ENCODE peak calls at places on chromosomes 6 and 20, in eight cellular contexts. K, R, D, G, F, W, E and N are unnamed samples.

GRCh38 chr6:31737315-31738047 is 1.2 kb upstream of the CLIC1 start:
- DNase-seq in K (no peak), R (peak; percentile 55), D (no peak), G (peak; percentile 54), F (no peak), W (peak; percentile 42), E (peak; percentile 54), N (no peak)

GRCh38 chr20:63032026-63032800 is 25.4 kb upstream of the BHLHE23 start:
- DNase-seq in K (no peak), R (no peak), D (no peak), G (no peak), F (no peak), W (no peak), E (no peak), N (no peak)

GRCh38 chr20:51135926-51136325 is 113.0 kb upstream of the KCNG1 start:
- DNase-seq in K (no peak), R (no peak), D (no peak), G (no peak), F (no peak), W (no peak), E (no peak), N (no peak)

GRCh38 chr6:11120273-11121005 is 8.9 kb upstream of the ERVFRD-1 start:
- DNase-seq in K (no peak), R (no peak), D (no peak), G (no peak), F (no peak), W (no peak), E (no peak), N (no peak)

GRCh38 chr6:40999498-41000070 is 39.4 kb downstream of the UNC5CL start:
- DNase-seq in K (peak; percentile 56), R (peak; percentile 66), D (peak; percentile 13), G (peak; percentile 46), F (no peak), W (peak; percentile 31), E (peak; percentile 62), N (no peak)

GRCh38 chr6:133835901-133836300 is 53.0 kb upstream of the TCF21 start:
- DNase-seq in K (peak; percentile 14), R (no peak), D (no peak), G (no peak), F (no peak), W (no peak), E (no peak), N (no peak)

GRCh38 chr20:11876555-11876954 is 41.1 kb upstream of the BTBD3 start:
- DNase-seq in K (no peak), R (no peak), D (no peak), G (no peak), F (no peak), W (no peak), E (no peak), N (no peak)

GRCh38 chr6:168506460-168506859 is 65.5 kb downstream of the SMOC2 start:
- DNase-seq in K (no peak), R (no peak), D (no peak), G (no peak), F (no peak), W (no peak), E (no peak), N (no peak)

GRCh38 chr6:31663961-31664789 is 622 bp downstream of the GPANK1 start:
- DNase-seq in K (peak; percentile 80), R (no peak), D (peak; percentile 76), G (no peak), F (no peak), W (no peak), E (no peak), N (no peak)

GRCh38 chr6:137951064-137951597 is 84.1 kb downstream of the TNFAIP3 start:
- DNase-seq in K (no peak), R (no peak), D (no peak), G (no peak), F (no peak), W (no peak), E (no peak), N (no peak)

GRCh38 chr20:1622450-1622849 is 2.6 kb upstream of the SIRPB1 start:
- DNase-seq in K (no peak), R (no peak), D (no peak), G (no peak), F (no peak), W (no peak), E (no peak), N (no peak)

GRCh38 chr6:79750806-79751205 is 119.7 kb downstream of the SH3BGRL2 start:
- DNase-seq in K (no peak), R (no peak), D (no peak), G (no peak), F (no peak), W (no peak), E (no peak), N (no peak)

GRCh38 chr6:31597006-31597405 is 4.2 kb upstream of the NCR3 start:
- DNase-seq in K (peak; percentile 24), R (no peak), D (peak; percentile 40), G (no peak), F (no peak), W (peak; percentile 71), E (peak; percentile 45), N (no peak)

GRCh38 chr20:20567712-20568111 is 144.7 kb downstream of the RALGAPA2 start:
- DNase-seq in K (no peak), R (no peak), D (no peak), G (no peak), F (no peak), W (no peak), E (no peak), N (no peak)

GRCh38 chr20:35886537-35886936 is 67.8 kb downstream of the SCAND1 start:
- DNase-seq in K (peak; percentile 71), R (no peak), D (no peak), G (no peak), F (no peak), W (no peak), E (no peak), N (no peak)

GRCh38 chr6:42104807-42105713 is 37.4 kb downstream of the C6orf132 start:
- DNase-seq in K (no peak), R (peak; percentile 17), D (no peak), G (no peak), F (no peak), W (no peak), E (no peak), N (no peak)

GRCh38 chr20:48813930-48814546 is 13.8 kb downstream of the PREX1 start:
- DNase-seq in K (no peak), R (no peak), D (no peak), G (no peak), F (no peak), W (no peak), E (no peak), N (no peak)
- TF ChIP-seq CTCF in K (no peak), R (no peak), D (no peak), G (no peak), F (no peak), W (no peak), E (no peak), N (no peak)

GRCh38 chr6:43407296-43407695 is 20.0 kb upstream of the ABCC10 start:
- DNase-seq in K (no peak), R (no peak), D (no peak), G (no peak), F (no peak), W (no peak), E (no peak), N (no peak)

GRCh38 chr6:43405354-43405753 is 22.0 kb upstream of the ABCC10 start:
- DNase-seq in K (no peak), R (no peak), D (peak; percentile 29), G (no peak), F (no peak), W (no peak), E (no peak), N (no peak)

GRCh38 chr6:43401730-43402129 is 25.6 kb upstream of the ABCC10 start:
- DNase-seq in K (no peak), R (no peak), D (no peak), G (no peak), F (no peak), W (no peak), E (no peak), N (no peak)

GRCh38 chr6:43399932-43400487 is 27.3 kb upstream of the ABCC10 start:
- DNase-seq in K (no peak), R (no peak), D (no peak), G (no peak), F (no peak), W (no peak), E (no peak), N (no peak)

DNA sequence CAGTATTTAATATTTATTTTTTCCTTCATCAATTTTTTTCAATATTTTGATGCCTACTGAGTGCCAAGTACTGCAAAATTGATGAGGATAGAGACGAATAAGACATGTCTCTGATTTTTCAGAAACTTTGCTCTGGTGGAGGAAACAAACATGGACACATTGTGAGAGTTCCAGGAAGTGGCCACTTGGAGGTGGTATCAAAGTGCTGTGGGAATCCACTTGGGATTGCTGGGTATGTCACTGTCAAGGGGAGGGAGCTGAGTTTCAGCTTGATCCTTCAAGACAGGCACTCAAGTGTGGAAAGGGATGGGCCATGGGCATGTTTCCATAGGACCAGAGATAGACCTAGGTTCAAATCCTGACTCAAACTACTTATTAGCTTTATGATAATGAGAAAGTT is 24.5 kb upstream of the ABCC10 start:
- DNase-seq in K (no peak), R (no peak), D (peak; percentile 16), G (no peak), F (no peak), W (no peak), E (no peak), N (no peak)
- TF ChIP-seq CTCF in K (no peak), R (no peak), D (peak; percentile 20), G (no peak), F (no peak), W (no peak), E (no peak), N (no peak)

GRCh38 chr6:158131926-158132325 is 36.1 kb downstream of the SERAC1 start:
- DNase-seq in K (no peak), R (peak; percentile 8), D (peak; percentile 6), G (no peak), F (no peak), W (peak; percentile 16), E (peak; percentile 7), N (no peak)
- TF ChIP-seq CTCF in K (peak; percentile 39), R (peak; percentile 69), D (peak; percentile 74), G (peak; percentile 56), F (peak; percentile 63), W (peak; percentile 48), E (peak; percentile 42), N (peak; percentile 63)

GRCh38 chr6:14118444-14118843 is 872 bp downstream of the CD83 start:
- DNase-seq in K (no peak), R (no peak), D (no peak), G (no peak), F (no peak), W (no peak), E (no peak), N (no peak)

GRCh38 chr6:14118091-14118439 is 493 bp downstream of the CD83 start:
- DNase-seq in K (no peak), R (no peak), D (no peak), G (no peak), F (no peak), W (no peak), E (no peak), N (no peak)

GRCh38 chr6:14119764-14120163 is 2.2 kb downstream of the CD83 start:
- DNase-seq in K (no peak), R (no peak), D (no peak), G (no peak), F (no peak), W (no peak), E (no peak), N (no peak)

GRCh38 chr6:14120556-14120955 is 3.0 kb downstream of the CD83 start:
- DNase-seq in K (peak; percentile 17), R (no peak), D (no peak), G (no peak), F (no peak), W (no peak), E (no peak), N (no peak)

GRCh38 chr6:14117158-14118090 is at the start of gene CD83:
- DNase-seq in K (peak; percentile 34), R (peak; percentile 53), D (no peak), G (peak; percentile 70), F (peak; percentile 37), W (peak; percentile 78), E (peak; percentile 63), N (peak; percentile 70)
- TF ChIP-seq CTCF in K (no peak), R (no peak), D (peak; percentile 41), G (no peak), F (peak; percentile 42), W (no peak), E (no peak), N (no peak)